ENCODE peak calls at places on chromosomes 11 and 22, in nine cellular contexts. L is activated T-helper 1 cell treated with Interleukin-2 at 50 U/mL for 16 hours; M is stimulated activated CD4-positive, alpha-beta T cell treated with anti-CD3 and anti-CD28 coated beads, Interleukin-1b, Interleukin-23, amount 100 ng/mL, for 24 hours; R is activated CD4-positive, alpha-beta T cell treated with anti-CD3 and anti-CD28 coated beads for 4 hours; N is mucosa of gallbladder; J is AG20443; A is adipocyte; B is nucleus accumbens; P is NCI-H1092. S is an unnamed sample.

GRCh38 chr11:60515144-60515855 is at the start of gene MS4A13:
- DNase-seq in L (no peak), M (no peak), P (no peak), R (no peak), A (no peak), N (no peak), J (no peak), B (no peak), S (no peak)

GRCh38 chr22:49824936-49825335 is 2.7 kb downstream of the BRD1 start:
- DNase-seq in M (no peak), N (no peak), J (no peak), B (no peak), A (no peak), P (no peak), L (no peak), R (no peak), S (no peak)

GRCh38 chr11:41497974-41498373 is 38.5 kb upstream of the LRRC4C start:
- DNase-seq in J (no peak), N (no peak), L (no peak), A (no peak), R (no peak), B (no peak), M (no peak), P (no peak), S (no peak)

GRCh38 chr11:46352063-46352841 is 5.0 kb downstream of the DGKZ start:
- DNase-seq in P (no peak), L (peak; percentile 67), A (peak; percentile 40), B (no peak), M (peak; percentile 48), R (peak; percentile 77), J (peak; percentile 69), N (peak; percentile 46), S (peak; percentile 72)

GRCh38 chr22:49152146-49152929 is 675.3 kb downstream of the BRD1 start:
- DNase-seq in P (no peak), L (no peak), B (no peak), A (no peak), M (no peak), R (no peak), N (no peak), J (no peak), S (no peak)

GRCh38 chr11:82494988-82495432 is 238.7 kb downstream of the FAM181B start:
- DNase-seq in L (no peak), N (no peak), M (no peak), J (no peak), B (no peak), A (no peak), P (no peak), R (no peak), S (no peak)

GRCh38 chr11:120525285-120526085 is 13.9 kb downstream of the GRIK4 start:
- DNase-seq in L (no peak), A (no peak), M (no peak), N (no peak), B (no peak), P (no peak), R (no peak), J (no peak), S (no peak)

GRCh38 chr11:119578466-119579220 is 150.4 kb downstream of the NECTIN1 start:
- DNase-seq in J (no peak), R (no peak), P (no peak), M (no peak), L (no peak), A (no peak), B (no peak), N (no peak), S (no peak)

GRCh38 chr11:129374993-129375721 is 491 bp upstream of the BARX2 start:
- DNase-seq in A (no peak), L (no peak), P (no peak), R (no peak), M (no peak), N (peak; percentile 70), B (no peak), J (peak; percentile 21), S (no peak)

GRCh38 chr22:49892226-49892899 is 25.9 kb downstream of the ALG12 start:
- DNase-seq in P (no peak), B (no peak), R (no peak), L (no peak), J (no peak), A (no peak), M (no peak), N (no peak), S (peak; percentile 64)

GRCh38 chr11:112343368-112344039 is 82.8 kb upstream of the PLET1 start:
- DNase-seq in L (no peak), M (no peak), B (no peak), A (peak; percentile 43), N (no peak), R (no peak), J (no peak), P (peak; percentile 22), S (no peak)

GRCh38 chr11:59865031-59865430 is 1.3 kb downstream of the TCN1 start:
- DNase-seq in M (no peak), L (no peak), N (no peak), P (no peak), B (no peak), A (no peak), J (no peak), R (no peak), S (no peak)

GRCh38 chr11:67409261-67409666 is 5.4 kb downstream of the TBC1D10C start:
- DNase-seq in J (no peak), B (no peak), R (peak; percentile 56), N (no peak), A (no peak), P (no peak), L (peak; percentile 70), M (no peak), S (no peak)

GRCh38 chr22:46047841-46048595 is 71.1 kb upstream of the WNT7B start:
- DNase-seq in R (no peak), P (no peak), B (peak; percentile 31), M (no peak), L (no peak), N (no peak), A (no peak), J (peak; percentile 70), S (peak; percentile 39)

GRCh38 chr22:49754674-49755590 is 72.7 kb downstream of the BRD1 start:
- DNase-seq in L (no peak), B (no peak), M (no peak), R (no peak), P (no peak), A (no peak), J (no peak), N (no peak), S (no peak)

GRCh38 chr11:96324912-96325311 is 18.1 kb downstream of the MAML2 start:
- DNase-seq in M (no peak), J (peak; percentile 82), B (no peak), P (no peak), A (peak; percentile 74), R (no peak), N (no peak), L (no peak), S (no peak)

GRCh38 chr22:30217698-30218565 is 28.6 kb downstream of the LIF start:
- DNase-seq in J (peak; percentile 61), L (no peak), M (no peak), P (no peak), R (no peak), A (peak; percentile 63), B (peak; percentile 25), N (no peak), S (no peak)

S was measured in dorsolateral prefrontal cortex.